ENCODE peak calls at places on chromosome 16, in four cellular contexts. X is CD4-positive, alpha-beta memory T cell; T is Calu3; V is body of pancreas. Z is an unnamed sample.

GRCh38 chr16:69311533-69312388 is 611 bp downstream of the VPS4A start:
- DNase-seq in X (no peak), T (peak), V (peak), Z (peak)

GRCh38 chr16:24771132-24771778 is 41.8 kb downstream of the TNRC6A start:
- DNase-seq in X (no peak), T (no peak), V (no peak), Z (peak)

GRCh38 chr16:57911711-57912110 is 59.2 kb downstream of the CNGB1 start:
- DNase-seq in X (no peak), T (no peak), V (no peak), Z (no peak)

GRCh38 chr16:85066346-85066885 is 38.8 kb downstream of the KIAA0513 start:
- DNase-seq in X (no peak), T (no peak), V (no peak), Z (no peak)

GRCh38 chr16:47636501-47637090 is 175.5 kb downstream of the PHKB start:
- DNase-seq in X (no peak), T (no peak), V (no peak), Z (no peak)

GRCh38 chr16:53417011-53417410 is 17.3 kb upstream of the RBL2 start:
- DNase-seq in X (no peak), T (no peak), V (no peak), Z (no peak)

GRCh38 chr16:2773188-2773968 is 3.7 kb downstream of the ELOB start:
- DNase-seq in X (no peak), T (no peak), V (no peak), Z (peak)

GRCh38 chr16:56722200-56722842 is 7.6 kb upstream of the NUP93 start:
- DNase-seq in X (no peak), T (no peak), V (no peak), Z (no peak)

GRCh38 chr16:2473425-2473926 is 1.5 kb upstream of the TBC1D24 start:
- DNase-seq in X (no peak), T (no peak), V (no peak), Z (peak)

GRCh38 chr16:83979456-83979855 is 11.4 kb downstream of the NECAB2 start:
- DNase-seq in X (no peak), T (no peak), V (no peak), Z (no peak)

GRCh38 chr16:53372942-53373871 is 61.1 kb upstream of the RBL2 start:
- DNase-seq in X (peak), T (peak), V (peak), Z (peak)

GRCh38 chr16:85162478-85163277 is 50.4 kb upstream of the CIBAR2 start:
- DNase-seq in X (no peak), T (no peak), V (no peak), Z (no peak)

GRCh38 chr16:26952411-26952810 is 114.3 kb upstream of the C16orf82 start:
- DNase-seq in X (no peak), T (no peak), V (no peak), Z (no peak)

Z was measured in PC-3.